ENCODE peak calls at places on chromosome 3, in nine cellular contexts. One of them, this sample, is unnamed.

GRCh38 chr3:48157950-48158376 is 30.3 kb downstream of the CDC25A start:
- DNase-seq in mucosa of descending colon: peak
- DNase-seq in stimulated activated CD8-positive, alpha-beta memory T cell treated with anti-CD3 and anti-CD28 coated beads, Interleukin-7, amount 100 ng/mL, for 24 hours: peak
- DNase-seq in MG63: peak
- DNase-seq in heart left ventricle: peak
- DNase-seq in adrenal gland: peak
- DNase-seq in substantia nigra: peak
- DNase-seq in GM03348: peak
- DNase-seq in thoracic aorta: no peak
- DNase-seq in this sample: peak

GRCh38 chr3:15323063-15323462 is 9.3 kb downstream of the SH3BP5 start:
- DNase-seq in mucosa of descending colon: no peak
- DNase-seq in stimulated activated CD8-positive, alpha-beta memory T cell treated with anti-CD3 and anti-CD28 coated beads, Interleukin-7, amount 100 ng/mL, for 24 hours: no peak
- DNase-seq in MG63: no peak
- DNase-seq in heart left ventricle: no peak
- DNase-seq in adrenal gland: no peak
- DNase-seq in substantia nigra: no peak
- DNase-seq in GM03348: no peak
- DNase-seq in thoracic aorta: no peak
- DNase-seq in this sample: no peak

GRCh38 chr3:23055733-23056376 is 147.3 kb upstream of the UBE2E2 start:
- DNase-seq in mucosa of descending colon: no peak
- DNase-seq in stimulated activated CD8-positive, alpha-beta memory T cell treated with anti-CD3 and anti-CD28 coated beads, Interleukin-7, amount 100 ng/mL, for 24 hours: no peak
- DNase-seq in MG63: no peak
- DNase-seq in heart left ventricle: no peak
- DNase-seq in adrenal gland: no peak
- DNase-seq in substantia nigra: no peak
- DNase-seq in GM03348: peak
- DNase-seq in thoracic aorta: no peak
- DNase-seq in this sample: no peak

GRCh38 chr3:57810048-57810447 is 53.9 kb downstream of the SLMAP start:
- DNase-seq in mucosa of descending colon: no peak
- DNase-seq in stimulated activated CD8-positive, alpha-beta memory T cell treated with anti-CD3 and anti-CD28 coated beads, Interleukin-7, amount 100 ng/mL, for 24 hours: no peak
- DNase-seq in MG63: no peak
- DNase-seq in heart left ventricle: no peak
- DNase-seq in adrenal gland: no peak
- DNase-seq in substantia nigra: no peak
- DNase-seq in GM03348: no peak
- DNase-seq in thoracic aorta: no peak
- DNase-seq in this sample: no peak

GRCh38 chr3:115100172-115100571 is 46.9 kb downstream of the ZBTB20 start:
- DNase-seq in mucosa of descending colon: peak
- DNase-seq in stimulated activated CD8-positive, alpha-beta memory T cell treated with anti-CD3 and anti-CD28 coated beads, Interleukin-7, amount 100 ng/mL, for 24 hours: no peak
- DNase-seq in MG63: peak
- DNase-seq in heart left ventricle: peak
- DNase-seq in adrenal gland: peak
- DNase-seq in substantia nigra: no peak
- DNase-seq in GM03348: peak
- DNase-seq in thoracic aorta: no peak
- DNase-seq in this sample: peak

GRCh38 chr3:39812537-39812936 is 3.1 kb downstream of the MYRIP start:
- DNase-seq in mucosa of descending colon: peak
- DNase-seq in stimulated activated CD8-positive, alpha-beta memory T cell treated with anti-CD3 and anti-CD28 coated beads, Interleukin-7, amount 100 ng/mL, for 24 hours: no peak
- DNase-seq in MG63: no peak
- DNase-seq in heart left ventricle: no peak
- DNase-seq in adrenal gland: no peak
- DNase-seq in substantia nigra: peak
- DNase-seq in GM03348: no peak
- DNase-seq in thoracic aorta: no peak
- DNase-seq in this sample: no peak

GRCh38 chr3:171950373-171950772 is 89.0 kb upstream of the FNDC3B start:
- DNase-seq in mucosa of descending colon: no peak
- DNase-seq in stimulated activated CD8-positive, alpha-beta memory T cell treated with anti-CD3 and anti-CD28 coated beads, Interleukin-7, amount 100 ng/mL, for 24 hours: no peak
- DNase-seq in MG63: peak
- DNase-seq in heart left ventricle: no peak
- DNase-seq in adrenal gland: no peak
- DNase-seq in substantia nigra: no peak
- DNase-seq in GM03348: peak
- DNase-seq in thoracic aorta: no peak
- DNase-seq in this sample: no peak

GRCh38 chr3:9422712-9423424 is 25.5 kb downstream of the SETD5 start:
- DNase-seq in mucosa of descending colon: peak
- DNase-seq in stimulated activated CD8-positive, alpha-beta memory T cell treated with anti-CD3 and anti-CD28 coated beads, Interleukin-7, amount 100 ng/mL, for 24 hours: no peak
- DNase-seq in MG63: peak
- DNase-seq in heart left ventricle: peak
- DNase-seq in adrenal gland: peak
- DNase-seq in substantia nigra: peak
- DNase-seq in GM03348: peak
- DNase-seq in thoracic aorta: peak
- DNase-seq in this sample: peak

GRCh38 chr3:37985637-37986320 is 4.8 kb upstream of the VILL start:
- DNase-seq in mucosa of descending colon: peak
- DNase-seq in stimulated activated CD8-positive, alpha-beta memory T cell treated with anti-CD3 and anti-CD28 coated beads, Interleukin-7, amount 100 ng/mL, for 24 hours: no peak
- DNase-seq in MG63: no peak
- DNase-seq in heart left ventricle: peak
- DNase-seq in adrenal gland: peak
- DNase-seq in substantia nigra: no peak
- DNase-seq in GM03348: no peak
- DNase-seq in thoracic aorta: no peak
- DNase-seq in this sample: no peak

GRCh38 chr3:52128118-52128683 is 26.0 kb downstream of the POC1A start:
- DNase-seq in mucosa of descending colon: no peak
- DNase-seq in stimulated activated CD8-positive, alpha-beta memory T cell treated with anti-CD3 and anti-CD28 coated beads, Interleukin-7, amount 100 ng/mL, for 24 hours: no peak
- DNase-seq in MG63: no peak
- DNase-seq in heart left ventricle: no peak
- DNase-seq in adrenal gland: peak
- DNase-seq in substantia nigra: no peak
- DNase-seq in GM03348: no peak
- DNase-seq in thoracic aorta: no peak
- DNase-seq in this sample: no peak

GRCh38 chr3:193863657-193864323 is 270.8 kb downstream of the OPA1 start:
- DNase-seq in mucosa of descending colon: no peak
- DNase-seq in stimulated activated CD8-positive, alpha-beta memory T cell treated with anti-CD3 and anti-CD28 coated beads, Interleukin-7, amount 100 ng/mL, for 24 hours: no peak
- DNase-seq in MG63: peak
- DNase-seq in heart left ventricle: peak
- DNase-seq in adrenal gland: no peak
- DNase-seq in substantia nigra: no peak
- DNase-seq in GM03348: no peak
- DNase-seq in thoracic aorta: no peak
- DNase-seq in this sample: no peak

GRCh38 chr3:59803269-59803668 is 753.4 kb upstream of the CFAP20DC start:
- DNase-seq in mucosa of descending colon: no peak
- DNase-seq in stimulated activated CD8-positive, alpha-beta memory T cell treated with anti-CD3 and anti-CD28 coated beads, Interleukin-7, amount 100 ng/mL, for 24 hours: no peak
- DNase-seq in MG63: no peak
- DNase-seq in heart left ventricle: no peak
- DNase-seq in adrenal gland: no peak
- DNase-seq in substantia nigra: no peak
- DNase-seq in GM03348: no peak
- DNase-seq in thoracic aorta: no peak
- DNase-seq in this sample: no peak

GRCh38 chr3:126999383-126999782 is 16.5 kb downstream of the PLXNA1 start:
- DNase-seq in mucosa of descending colon: no peak
- DNase-seq in stimulated activated CD8-positive, alpha-beta memory T cell treated with anti-CD3 and anti-CD28 coated beads, Interleukin-7, amount 100 ng/mL, for 24 hours: no peak
- DNase-seq in MG63: no peak
- DNase-seq in heart left ventricle: no peak
- DNase-seq in adrenal gland: no peak
- DNase-seq in substantia nigra: peak
- DNase-seq in GM03348: no peak
- DNase-seq in thoracic aorta: no peak
- DNase-seq in this sample: no peak

GRCh38 chr3:13009132-13009945 is 63.9 kb downstream of the IQSEC1 start:
- DNase-seq in mucosa of descending colon: peak
- DNase-seq in stimulated activated CD8-positive, alpha-beta memory T cell treated with anti-CD3 and anti-CD28 coated beads, Interleukin-7, amount 100 ng/mL, for 24 hours: peak
- DNase-seq in MG63: no peak
- DNase-seq in heart left ventricle: peak
- DNase-seq in adrenal gland: peak
- DNase-seq in substantia nigra: peak
- DNase-seq in GM03348: no peak
- DNase-seq in thoracic aorta: no peak
- DNase-seq in this sample: peak

GRCh38 chr3:72960812-72961518 is 35.6 kb upstream of the PPP4R2 start:
- DNase-seq in mucosa of descending colon: peak
- DNase-seq in stimulated activated CD8-positive, alpha-beta memory T cell treated with anti-CD3 and anti-CD28 coated beads, Interleukin-7, amount 100 ng/mL, for 24 hours: no peak
- DNase-seq in MG63: no peak
- DNase-seq in heart left ventricle: peak
- DNase-seq in adrenal gland: peak
- DNase-seq in substantia nigra: no peak
- DNase-seq in GM03348: peak
- DNase-seq in thoracic aorta: no peak
- DNase-seq in this sample: peak

GRCh38 chr3:136954980-136955780 is 2.6 kb upstream of the IL20RB start:
- DNase-seq in mucosa of descending colon: no peak
- DNase-seq in stimulated activated CD8-positive, alpha-beta memory T cell treated with anti-CD3 and anti-CD28 coated beads, Interleukin-7, amount 100 ng/mL, for 24 hours: no peak
- DNase-seq in MG63: no peak
- DNase-seq in heart left ventricle: no peak
- DNase-seq in adrenal gland: no peak
- DNase-seq in substantia nigra: no peak
- DNase-seq in GM03348: no peak
- DNase-seq in thoracic aorta: no peak
- DNase-seq in this sample: no peak

GRCh38 chr3:171954644-171955365 is 84.6 kb upstream of the FNDC3B start:
- DNase-seq in mucosa of descending colon: no peak
- DNase-seq in stimulated activated CD8-positive, alpha-beta memory T cell treated with anti-CD3 and anti-CD28 coated beads, Interleukin-7, amount 100 ng/mL, for 24 hours: no peak
- DNase-seq in MG63: no peak
- DNase-seq in heart left ventricle: no peak
- DNase-seq in adrenal gland: no peak
- DNase-seq in substantia nigra: no peak
- DNase-seq in GM03348: no peak
- DNase-seq in thoracic aorta: no peak
- DNase-seq in this sample: no peak

GRCh38 chr3:40616420-40616819 is 91.7 kb downstream of the ZNF621 start:
- DNase-seq in mucosa of descending colon: no peak
- DNase-seq in stimulated activated CD8-positive, alpha-beta memory T cell treated with anti-CD3 and anti-CD28 coated beads, Interleukin-7, amount 100 ng/mL, for 24 hours: no peak
- DNase-seq in MG63: no peak
- DNase-seq in heart left ventricle: no peak
- DNase-seq in adrenal gland: no peak
- DNase-seq in substantia nigra: no peak
- DNase-seq in GM03348: no peak
- DNase-seq in thoracic aorta: no peak
- DNase-seq in this sample: no peak

GRCh38 chr3:67362686-67363085 is 291.7 kb downstream of the SUCLG2 start:
- DNase-seq in mucosa of descending colon: no peak
- DNase-seq in stimulated activated CD8-positive, alpha-beta memory T cell treated with anti-CD3 and anti-CD28 coated beads, Interleukin-7, amount 100 ng/mL, for 24 hours: no peak
- DNase-seq in MG63: no peak
- DNase-seq in heart left ventricle: no peak
- DNase-seq in adrenal gland: no peak
- DNase-seq in substantia nigra: no peak
- DNase-seq in GM03348: no peak
- DNase-seq in thoracic aorta: no peak
- DNase-seq in this sample: no peak

GRCh38 chr3:63908081-63908736 is 4.0 kb downstream of the SCAANT1 start:
- DNase-seq in mucosa of descending colon: no peak
- DNase-seq in stimulated activated CD8-positive, alpha-beta memory T cell treated with anti-CD3 and anti-CD28 coated beads, Interleukin-7, amount 100 ng/mL, for 24 hours: no peak
- DNase-seq in MG63: no peak
- DNase-seq in heart left ventricle: no peak
- DNase-seq in adrenal gland: no peak
- DNase-seq in substantia nigra: no peak
- DNase-seq in GM03348: peak
- DNase-seq in thoracic aorta: no peak
- DNase-seq in this sample: no peak

GRCh38 chr3:131701153-131701791 is 198.5 kb upstream of the MRPL3 start:
- DNase-seq in mucosa of descending colon: no peak
- DNase-seq in stimulated activated CD8-positive, alpha-beta memory T cell treated with anti-CD3 and anti-CD28 coated beads, Interleukin-7, amount 100 ng/mL, for 24 hours: no peak
- DNase-seq in MG63: no peak
- DNase-seq in heart left ventricle: no peak
- DNase-seq in adrenal gland: no peak
- DNase-seq in substantia nigra: no peak
- DNase-seq in GM03348: no peak
- DNase-seq in thoracic aorta: no peak
- DNase-seq in this sample: no peak